ENCODE peak calls at places on chromosome 1, in nine cellular contexts. Q is Calu3; Z is epithelial cell of esophagus; M is naive thymus-derived CD8-positive, alpha-beta T cell; D is mesothelial cell of epicardium; Y is cardiac muscle cell; W is ovary; K is ELR; E is globus pallidus. B is an unnamed sample.

GRCh38 chr1:232553809-232554208 is 76.1 kb downstream of the SIPA1L2 start:
- DNase-seq in Q (no peak), Z (no peak), M (no peak), D (no peak), Y (no peak), W (no peak), K (no peak), E (no peak), B (no peak)

GRCh38 chr1:97870574-97870973 is 50.3 kb downstream of the DPYD start:
- DNase-seq in Q (no peak), Z (no peak), M (no peak), D (no peak), Y (no peak), W (no peak), K (no peak), E (no peak), B (peak)

GRCh38 chr1:221031890-221032222 is 152.6 kb downstream of the HLX start:
- DNase-seq in Q (no peak), Z (no peak), M (no peak), D (no peak), Y (no peak), W (no peak), K (peak), E (no peak), B (no peak)

GRCh38 chr1:179337942-179338560 is 27.7 kb upstream of the AXDND1 start:
- DNase-seq in Q (no peak), Z (peak), M (no peak), D (no peak), Y (no peak), W (no peak), K (no peak), E (no peak), B (no peak)

GRCh38 chr1:5484451-5485165 is 507.6 kb downstream of the NPHP4 start:
- DNase-seq in Q (no peak), Z (no peak), M (no peak), D (no peak), Y (no peak), W (no peak), K (no peak), E (no peak), B (no peak)

GRCh38 chr1:153768316-153769126 is 6.7 kb upstream of the SLC27A3 start:
- DNase-seq in Q (no peak), Z (no peak), M (no peak), D (no peak), Y (no peak), W (no peak), K (no peak), E (no peak), B (no peak)

GRCh38 chr1:150261367-150261766 is 3.8 kb downstream of the CA14 start:
- DNase-seq in Q (no peak), Z (no peak), M (no peak), D (no peak), Y (no peak), W (no peak), K (no peak), E (no peak), B (no peak)

GRCh38 chr1:12278998-12279397 is 49.2 kb downstream of the VPS13D start:
- DNase-seq in Q (no peak), Z (no peak), M (no peak), D (no peak), Y (no peak), W (no peak), K (no peak), E (no peak), B (no peak)

GRCh38 chr1:227943354-227943753 is 4.4 kb downstream of the WNT9A start:
- DNase-seq in Q (no peak), Z (no peak), M (no peak), D (no peak), Y (no peak), W (no peak), K (no peak), E (no peak), B (no peak)

GRCh38 chr1:108884968-108885367 is 8.2 kb downstream of the GPSM2 start:
- DNase-seq in Q (no peak), Z (no peak), M (no peak), D (no peak), Y (no peak), W (no peak), K (no peak), E (no peak), B (no peak)

GRCh38 chr1:109539676-109540075 is at the start of gene GPR61:
- DNase-seq in Q (no peak), Z (no peak), M (no peak), D (no peak), Y (peak), W (no peak), K (no peak), E (no peak), B (no peak)

GRCh38 chr1:164510435-164510834 is 48.5 kb upstream of the PBX1 start:
- DNase-seq in Q (no peak), Z (peak), M (no peak), D (no peak), Y (no peak), W (no peak), K (no peak), E (no peak), B (no peak)

GRCh38 chr1:111656093-111657017 is 36.8 kb downstream of the RAP1A start:
- DNase-seq in Q (peak), Z (peak), M (no peak), D (no peak), Y (peak), W (no peak), K (peak), E (peak), B (peak)

GRCh38 chr1:87252406-87252805 is 76.3 kb upstream of the LMO4 start:
- DNase-seq in Q (no peak), Z (peak), M (no peak), D (no peak), Y (no peak), W (no peak), K (peak), E (no peak), B (no peak)

GRCh38 chr1:201275266-201275666 is 8.0 kb upstream of the PKP1 start:
- DNase-seq in Q (peak), Z (peak), M (no peak), D (no peak), Y (no peak), W (no peak), K (peak), E (no peak), B (no peak)

GRCh38 chr1:19448491-19449439 is 36.6 kb downstream of the CAPZB start:
- DNase-seq in Q (no peak), Z (peak), M (no peak), D (no peak), Y (peak), W (peak), K (peak), E (peak), B (peak)

GRCh38 chr1:30008372-30008997 is 714.9 kb downstream of the MATN1 start:
- DNase-seq in Q (no peak), Z (no peak), M (no peak), D (no peak), Y (no peak), W (no peak), K (no peak), E (no peak), B (no peak)

B was measured in RKO.